ENCODE peak calls at places on chromosomes 3 and 15, in ten cellular contexts. D is AG04449; H is HCT116; T is GM20000; E is foreskin fibroblast; Y is AG04450; J is CD8-positive, alpha-beta T cell; A is cardiac fibroblast; G is fibroblast of mammary gland; Z is activated CD8-positive, alpha-beta T cell treated with anti-CD3 and anti-CD28 coated beads for 36 hours. X is an unnamed sample.

GRCh38 chr3:52895416-52895815 is 1.9 kb downstream of the STIMATE start:
- DNase-seq in D (no peak), H (no peak), T (no peak), E (no peak), Y (no peak), J (no peak), A (no peak), G (no peak), Z (peak), X (no peak)

GRCh38 chr3:140143670-140144069 is 208.7 kb downstream of the CLSTN2 start:
- DNase-seq in D (no peak), H (no peak), T (no peak), E (no peak), Y (no peak), J (no peak), A (no peak), G (no peak), Z (no peak), X (no peak)

GRCh38 chr3:73031573-73032103 is 29.8 kb upstream of the EBLN2 start:
- DNase-seq in D (no peak), H (no peak), T (no peak), E (no peak), Y (no peak), J (no peak), A (no peak), G (no peak), Z (no peak), X (no peak)

GRCh38 chr3:194321666-194322640 is 29.2 kb downstream of the CPN2 start:
- DNase-seq in D (no peak), H (peak), T (no peak), E (no peak), Y (no peak), J (no peak), A (no peak), G (no peak), Z (no peak), X (no peak)

GRCh38 chr3:43531835-43532234 is 90.0 kb downstream of the ANO10 start:
- DNase-seq in D (peak), H (no peak), T (no peak), E (peak), Y (no peak), J (no peak), A (peak), G (peak), Z (peak), X (no peak)

GRCh38 chr3:120470870-120471269 is 20.1 kb upstream of the FSTL1 start:
- DNase-seq in D (no peak), H (no peak), T (no peak), E (no peak), Y (no peak), J (no peak), A (peak), G (no peak), Z (no peak), X (no peak)

GRCh38 chr3:43390255-43390588 is 103.9 kb downstream of the SNRK start:
- DNase-seq in D (no peak), H (no peak), T (no peak), E (no peak), Y (no peak), J (no peak), A (peak), G (no peak), Z (no peak), X (no peak)

GRCh38 chr3:73399666-73400253 is 225.0 kb downstream of the PDZRN3 start:
- DNase-seq in D (no peak), H (no peak), T (no peak), E (no peak), Y (no peak), J (no peak), A (no peak), G (no peak), Z (no peak), X (no peak)

GRCh38 chr3:59006791-59007517 is 42.9 kb downstream of the CFAP20DC start:
- DNase-seq in D (no peak), H (no peak), T (no peak), E (peak), Y (peak), J (no peak), A (peak), G (peak), Z (no peak), X (no peak)

GRCh38 chr3:182793663-182794454 is 555 bp downstream of the ATP11B start:
- DNase-seq in D (no peak), H (no peak), T (peak), E (peak), Y (no peak), J (peak), A (peak), G (peak), Z (peak), X (peak)

GRCh38 chr3:127254730-127255129 is 33.1 kb downstream of the PRR20G start:
- DNase-seq in D (no peak), H (peak), T (no peak), E (no peak), Y (no peak), J (no peak), A (no peak), G (no peak), Z (no peak), X (no peak)

GRCh38 chr15:49046113-49046883 is at the start of gene SECISBP2L:
- DNase-seq in D (peak), H (peak), T (peak), E (peak), Y (peak), J (peak), A (peak), G (peak), Z (peak), X (peak)

GRCh38 chr3:124443446-124443845 is 286.8 kb upstream of the UMPS start:
- DNase-seq in D (no peak), H (no peak), T (no peak), E (no peak), Y (no peak), J (no peak), A (no peak), G (no peak), Z (no peak), X (no peak)

GRCh38 chr15:41207687-41208448 is 22.7 kb downstream of the EXD1 start:
- DNase-seq in D (no peak), H (no peak), T (no peak), E (peak), Y (peak), J (no peak), A (no peak), G (peak), Z (no peak), X (no peak)

GRCh38 chr15:53978248-53978906 is at the start of gene UNC13C:
- DNase-seq in D (no peak), H (no peak), T (no peak), E (no peak), Y (no peak), J (no peak), A (no peak), G (no peak), Z (peak), X (peak)

GRCh38 chr3:64223809-64224570 is 1.3 kb downstream of the PRICKLE2 start:
- DNase-seq in D (no peak), H (no peak), T (no peak), E (peak), Y (no peak), J (no peak), A (peak), G (peak), Z (no peak), X (no peak)
- TF ChIP-seq CTCF in D (peak), H (no peak), T (no peak), E (peak), Y (no peak), J (no peak), A (no peak), G (peak), Z (no peak), X (no peak)

GRCh38 chr3:100577382-100578008 is 31.9 kb upstream of the ADGRG7 start:
- DNase-seq in D (no peak), H (no peak), T (no peak), E (no peak), Y (no peak), J (no peak), A (no peak), G (no peak), Z (no peak), X (no peak)
- TF ChIP-seq CTCF in D (no peak), H (no peak), T (no peak), E (no peak), Y (no peak), J (no peak), A (no peak), G (no peak), Z (no peak), X (no peak)

GRCh38 chr3:4722103-4722502 is 229.0 kb downstream of the ITPR1 start:
- DNase-seq in D (no peak), H (peak), T (peak), E (no peak), Y (no peak), J (no peak), A (peak), G (peak), Z (peak), X (peak)
- TF ChIP-seq CTCF in D (peak), H (peak), T (peak), E (peak), Y (peak), J (no peak), A (peak), G (peak), Z (peak), X (peak)

DNA sequence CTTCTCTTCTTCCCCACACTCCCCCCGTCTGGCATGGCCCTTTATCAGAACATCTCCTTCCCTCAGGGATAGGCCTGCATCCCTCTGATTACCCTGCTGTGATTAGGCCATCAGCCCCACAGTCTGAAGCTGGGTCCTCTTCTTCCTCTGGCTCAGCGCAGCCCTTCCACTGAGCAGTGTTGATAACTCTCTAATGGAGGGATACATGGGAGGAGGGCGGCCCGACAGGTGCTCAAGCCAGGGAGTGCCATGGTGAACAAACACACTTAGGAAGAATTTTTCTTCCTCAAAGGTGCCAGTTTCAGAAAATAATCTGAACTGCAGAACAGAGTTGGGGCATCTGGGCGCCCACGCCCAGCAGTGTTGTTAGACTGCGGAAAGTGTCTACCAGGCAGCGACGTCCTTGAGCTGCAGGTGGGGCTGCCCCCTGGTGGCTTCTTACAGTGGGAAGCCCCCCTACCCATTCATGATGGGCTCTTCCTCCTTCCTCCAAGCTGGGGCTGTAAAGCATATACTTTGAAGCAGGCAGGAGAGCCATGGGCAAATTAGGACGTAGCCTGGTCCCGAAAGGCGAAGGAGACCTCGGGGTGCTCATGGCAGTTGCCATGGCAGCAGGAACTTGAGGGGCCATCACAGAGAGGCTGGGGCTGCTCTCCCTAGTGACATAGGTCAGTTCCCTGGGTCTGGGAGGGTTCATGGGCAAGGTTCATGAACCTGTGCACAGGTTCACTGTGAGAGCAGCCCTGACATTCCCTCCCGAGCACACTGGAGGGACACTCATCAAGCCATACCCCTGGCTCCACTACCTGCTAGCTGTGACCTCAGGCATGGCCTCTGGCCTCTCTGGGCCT is 33.2 kb upstream of the NR2C2 start:
- DNase-seq in D (no peak), H (no peak), T (no peak), E (no peak), Y (no peak), J (peak), A (no peak), G (no peak), Z (no peak), X (no peak)
- TF ChIP-seq CTCF in D (no peak), H (no peak), T (no peak), E (no peak), Y (no peak), J (no peak), A (no peak), G (no peak), Z (no peak), X (no peak)

GRCh38 chr15:84982301-84982920 is 755 bp downstream of the PDE8A start:
- DNase-seq in D (no peak), H (no peak), T (peak), E (no peak), Y (no peak), J (peak), A (peak), G (peak), Z (peak), X (peak)

GRCh38 chr15:84983299-84983698 is 1.6 kb downstream of the PDE8A start:
- DNase-seq in D (no peak), H (no peak), T (no peak), E (no peak), Y (no peak), J (no peak), A (no peak), G (no peak), Z (no peak), X (no peak)

GRCh38 chr15:84980196-84981053 is 1.2 kb upstream of the PDE8A start:
- DNase-seq in D (peak), H (peak), T (peak), E (peak), Y (peak), J (peak), A (peak), G (peak), Z (peak), X (peak)

GRCh38 chr15:84981054-84981710 is 474 bp upstream of the PDE8A start:
- DNase-seq in D (peak), H (peak), T (peak), E (peak), Y (peak), J (peak), A (peak), G (peak), Z (peak), X (peak)

GRCh38 chr15:84981711-84982300 is at the start of gene PDE8A:
- DNase-seq in D (no peak), H (no peak), T (peak), E (peak), Y (no peak), J (peak), A (peak), G (peak), Z (peak), X (no peak)
- TF ChIP-seq CTCF in D (no peak), H (no peak), T (no peak), E (no peak), Y (no peak), J (no peak), A (no peak), G (no peak), Z (no peak), X (no peak)

GRCh38 chr3:4665197-4665596 is 172.0 kb downstream of the ITPR1 start:
- DNase-seq in D (no peak), H (no peak), T (no peak), E (no peak), Y (no peak), J (no peak), A (no peak), G (no peak), Z (no peak), X (no peak)

GRCh38 chr3:4674216-4674615 is 181.1 kb downstream of the ITPR1 start:
- DNase-seq in D (no peak), H (no peak), T (no peak), E (no peak), Y (peak), J (no peak), A (peak), G (peak), Z (no peak), X (no peak)

GRCh38 chr3:4666078-4666477 is 172.9 kb downstream of the ITPR1 start:
- DNase-seq in D (no peak), H (no peak), T (no peak), E (no peak), Y (no peak), J (no peak), A (no peak), G (no peak), Z (no peak), X (no peak)

GRCh38 chr3:4672727-4673126 is 179.6 kb downstream of the ITPR1 start:
- DNase-seq in D (no peak), H (no peak), T (no peak), E (no peak), Y (no peak), J (no peak), A (no peak), G (no peak), Z (no peak), X (no peak)

GRCh38 chr3:4670352-4670751 is 177.2 kb downstream of the ITPR1 start:
- DNase-seq in D (no peak), H (no peak), T (peak), E (no peak), Y (no peak), J (no peak), A (no peak), G (no peak), Z (peak), X (no peak)
- TF ChIP-seq CTCF in D (peak), H (peak), T (no peak), E (peak), Y (peak), J (no peak), A (peak), G (peak), Z (peak), X (peak)

DNA sequence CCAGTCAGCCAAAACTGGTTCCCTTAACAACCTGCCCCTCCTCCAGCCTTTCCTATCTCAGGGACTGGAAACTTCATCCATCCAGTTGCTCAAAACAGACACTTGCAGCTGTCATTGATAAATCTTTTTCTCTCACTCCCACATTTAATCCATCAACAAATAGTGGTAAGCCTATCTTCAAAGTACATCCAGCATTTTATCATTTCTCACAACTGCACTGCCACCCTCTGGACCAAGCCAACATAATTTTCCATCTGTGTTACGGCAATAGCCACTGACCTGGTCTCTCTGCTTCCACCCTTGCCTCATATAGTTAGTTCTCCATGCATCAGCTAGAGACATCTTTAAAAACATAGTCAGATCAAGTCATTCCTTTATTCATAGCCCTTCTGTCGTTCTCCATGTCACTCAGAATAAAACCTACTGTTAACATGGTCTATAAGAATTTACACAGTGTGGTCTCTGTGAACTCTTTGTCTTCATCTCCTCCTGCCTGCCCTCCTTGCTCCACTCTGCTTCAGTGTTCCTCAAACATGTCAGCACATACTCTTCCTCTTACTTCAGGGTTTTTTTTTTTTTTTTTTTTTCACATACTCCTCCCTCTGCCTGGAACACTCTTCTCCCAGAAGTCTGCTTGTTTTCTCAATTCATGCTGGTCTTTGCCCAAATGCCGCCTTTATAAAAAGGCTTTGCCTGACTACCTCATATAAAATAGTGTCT is 102.5 kb upstream of the COL6A5 start:
- DNase-seq in D (no peak), H (no peak), T (no peak), E (no peak), Y (no peak), J (no peak), A (peak), G (peak), Z (peak), X (no peak)
- TF ChIP-seq CTCF in D (no peak), H (no peak), T (no peak), E (no peak), Y (peak), J (no peak), A (no peak), G (peak), Z (no peak), X (peak)

GRCh38 chr15:83208357-83208661 is 686 bp upstream of the HDGFL3 start:
- DNase-seq in D (no peak), H (no peak), T (no peak), E (peak), Y (no peak), J (no peak), A (no peak), G (no peak), Z (no peak), X (no peak)
- TF ChIP-seq CTCF in D (no peak), H (no peak), T (no peak), E (no peak), Y (no peak), J (no peak), A (no peak), G (no peak), Z (peak), X (no peak)

X was measured in GM06990.